ENCODE peak calls at places on chromosomes 12 and 14, in six cellular contexts. V is psoas muscle, N is foreskin keratinocyte, K is BE2C, J is IMR-90, S is gastrocnemius medialis. F is an unnamed sample. For H3K27me3 and H3K4me1, the result is how much of the 10 kb centered on the place peaks cover.

GRCh38 chr14:101224356-101225115 is 321.0 kb upstream of the RTL1 start:
- DNase-seq in S (no peak), V (peak), K (peak), J (no peak), N (no peak), F (no peak)

GRCh38 chr12:9971158-9971557 is at the start of gene CLEC12A:
- DNase-seq in J (no peak), V (no peak), S (no peak), K (no peak), N (no peak), F (no peak)

GRCh38 chr12:12715459-12716150 is 1.6 kb upstream of the CDKN1B start:
- DNase-seq in K (no peak), S (no peak), V (no peak), J (no peak), N (no peak), F (no peak)

GRCh38 chr12:118714051-118714460 is 267.3 kb upstream of the SRRM4 start:
- DNase-seq in S (no peak), V (no peak), J (no peak), N (no peak), K (peak), F (no peak)

GRCh38 chr12:109768901-109769670 is 55.5 kb downstream of the FAM222A start:
- DNase-seq in S (no peak), V (no peak), N (no peak), J (no peak), K (peak), F (no peak)

GRCh38 chr12:103308396-103308795 is 187.4 kb downstream of the C12orf42 start:
- DNase-seq in V (no peak), N (peak), S (no peak), K (no peak), J (no peak), F (no peak)

GRCh38 chr14:51462182-51462581 is 189.5 kb upstream of the FRMD6 start:
- DNase-seq in S (no peak), J (no peak), K (no peak), V (no peak), N (peak), F (no peak)

GRCh38 chr12:8779862-8780261 is 42.6 kb upstream of the A2ML1 start:
- DNase-seq in K (no peak), J (no peak), S (no peak), V (no peak), N (no peak), F (no peak)

GRCh38 chr12:65823481-65824313 is 586 bp upstream of the HMGA2 start:
- DNase-seq in J (peak), N (peak), S (no peak), K (peak), V (no peak), F (no peak)

GRCh38 chr12:66290716-66291200 is 11.5 kb upstream of the HELB start:
- DNase-seq in J (no peak), S (no peak), V (no peak), K (no peak), N (peak), F (no peak)

GRCh38 chr12:75437564-75437963 is 43.0 kb upstream of the GLIPR1 start:
- DNase-seq in S (no peak), K (no peak), V (no peak), J (peak), N (peak), F (no peak)

GRCh38 chr14:85250369-85250768 is 279.6 kb upstream of the FLRT2 start:
- DNase-seq in N (no peak), V (no peak), S (no peak), J (no peak), K (no peak), F (no peak)

GRCh38 chr14:79279645-79280399 is 931.5 kb downstream of the DIO2 start:
- DNase-seq in K (no peak), S (no peak), N (peak), J (peak), V (no peak), F (no peak)

GRCh38 chr14:36738269-36738668 is 76.6 kb downstream of the PAX9 start:
- DNase-seq in V (no peak), S (no peak), K (no peak), N (no peak), J (no peak), F (no peak)

GRCh38 chr12:55970775-55971174 is 3.1 kb upstream of the RAB5B start:
- DNase-seq in N (no peak), J (peak), V (no peak), S (no peak), K (no peak), F (no peak)

GRCh38 chr12:127401536-127401935 is 865.4 kb upstream of the TMEM132C start:
- DNase-seq in S (no peak), N (no peak), V (no peak), K (no peak), J (no peak), F (no peak)

GRCh38 chr14:61653507-61653906 is 41.8 kb upstream of the HIF1A start:
- DNase-seq in V (no peak), N (peak), S (no peak), K (peak), J (peak), F (no peak)

GRCh38 chr12:121108492-121108891 is 24.2 kb upstream of the P2RX7 start:
- DNase-seq in J (no peak), S (no peak), N (no peak), K (no peak), V (no peak), F (no peak)

DNA sequence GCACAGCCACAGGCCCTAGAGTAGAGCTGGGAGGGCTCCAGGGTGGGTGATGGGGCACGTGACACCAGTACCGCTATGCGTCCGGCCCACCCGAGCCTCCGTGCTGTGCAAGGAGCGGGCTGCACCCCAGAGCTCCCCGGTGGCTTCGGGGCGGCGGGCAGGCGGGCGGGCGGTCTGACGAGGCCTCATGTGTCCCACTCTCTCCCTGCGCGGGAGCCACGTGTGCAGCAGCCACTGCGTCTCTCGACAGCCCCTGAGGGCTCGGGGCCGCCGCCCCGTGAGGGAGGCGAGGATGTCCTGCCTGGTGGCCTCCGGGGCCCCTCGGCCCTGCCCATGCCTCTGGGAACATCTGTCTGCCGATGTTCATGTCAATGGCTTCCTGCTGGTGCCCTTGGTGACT is 51.2 kb upstream of the FBRSL1 start:
- DNase-seq in V (no peak), S (no peak), K (no peak), N (no peak), J (no peak), F (no peak)
- H3K27me3 ChIP-seq in V (under half), S (under half), K (under half), N (under half), J (under half), F (under half)

GRCh38 chr14:34354556-34354955 is 107.5 kb downstream of the SPTSSA start:
- DNase-seq in J (no peak), V (no peak), K (peak), S (no peak), N (no peak), F (no peak)
- H3K4me1 ChIP-seq in J (under half), V (under half), K (under half), S (under half), N (under half), F (under half)

DNA sequence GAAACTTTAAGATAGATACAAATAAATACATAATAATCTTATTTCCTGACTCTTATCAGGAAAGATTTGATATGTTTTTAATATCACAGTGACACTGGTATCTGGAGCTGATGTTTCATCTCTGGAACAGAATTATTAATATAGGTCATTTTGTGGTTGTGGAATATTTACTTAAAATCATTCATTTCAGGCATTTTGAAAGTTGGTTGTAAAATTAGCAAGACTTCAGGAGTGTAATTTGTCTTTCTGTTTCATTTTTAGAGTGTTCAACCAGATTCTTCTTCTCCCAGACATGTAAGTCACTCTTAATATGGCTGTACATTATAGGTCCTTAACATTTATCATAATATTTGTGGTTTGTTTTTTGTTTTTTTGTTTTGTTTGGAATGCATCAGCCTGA is 115.7 kb downstream of the PCNX1 start:
- DNase-seq in K (no peak), N (no peak), V (no peak), S (no peak), J (no peak), F (no peak)
- TF ChIP-seq CTCF in K (no peak), N (no peak), V (no peak), S (no peak), J (no peak), F (no peak)

GRCh38 chr12:85280984-85281946 is 1.2 kb downstream of the ALX1 start:
- DNase-seq in J (no peak), K (no peak), N (peak), S (no peak), V (no peak), F (no peak)
- H3K27me3 ChIP-seq in J (under half), K (half or more), N (half or more), S (half or more), V (under half), F (under half)

DNA sequence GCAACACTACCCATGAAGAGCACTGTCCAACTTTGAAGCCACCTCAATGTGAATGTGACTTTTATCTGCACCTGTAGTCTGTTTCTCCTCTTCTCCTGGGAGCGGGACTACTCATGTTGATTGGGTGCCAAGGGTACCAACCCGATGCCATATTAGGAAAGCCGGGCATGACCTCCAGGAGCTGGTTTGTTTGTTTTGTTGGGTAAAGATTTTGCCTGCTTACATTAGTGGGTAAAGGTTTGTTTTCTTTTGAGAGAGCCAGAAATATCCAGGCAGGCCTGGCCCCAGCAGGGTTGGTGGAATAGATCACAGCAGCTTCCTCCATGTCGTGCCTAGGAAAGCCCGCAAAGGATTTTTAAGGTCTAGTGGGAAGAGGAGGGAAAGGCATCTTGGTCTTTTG is 19.7 kb upstream of the ITPK1 start:
- DNase-seq in V (peak), S (no peak), J (no peak), N (no peak), K (no peak), F (no peak)
- H3K4me1 ChIP-seq in V (under half), S (under half), J (under half), N (under half), K (under half), F (under half)

GRCh38 chr12:59780605-59781135 is 184.8 kb downstream of the SLC16A7 start:
- DNase-seq in N (peak), J (peak), S (no peak), V (no peak), K (no peak), F (no peak)
- TF ChIP-seq CTCF in N (peak), J (peak), S (no peak), V (no peak), K (peak), F (peak)

DNA sequence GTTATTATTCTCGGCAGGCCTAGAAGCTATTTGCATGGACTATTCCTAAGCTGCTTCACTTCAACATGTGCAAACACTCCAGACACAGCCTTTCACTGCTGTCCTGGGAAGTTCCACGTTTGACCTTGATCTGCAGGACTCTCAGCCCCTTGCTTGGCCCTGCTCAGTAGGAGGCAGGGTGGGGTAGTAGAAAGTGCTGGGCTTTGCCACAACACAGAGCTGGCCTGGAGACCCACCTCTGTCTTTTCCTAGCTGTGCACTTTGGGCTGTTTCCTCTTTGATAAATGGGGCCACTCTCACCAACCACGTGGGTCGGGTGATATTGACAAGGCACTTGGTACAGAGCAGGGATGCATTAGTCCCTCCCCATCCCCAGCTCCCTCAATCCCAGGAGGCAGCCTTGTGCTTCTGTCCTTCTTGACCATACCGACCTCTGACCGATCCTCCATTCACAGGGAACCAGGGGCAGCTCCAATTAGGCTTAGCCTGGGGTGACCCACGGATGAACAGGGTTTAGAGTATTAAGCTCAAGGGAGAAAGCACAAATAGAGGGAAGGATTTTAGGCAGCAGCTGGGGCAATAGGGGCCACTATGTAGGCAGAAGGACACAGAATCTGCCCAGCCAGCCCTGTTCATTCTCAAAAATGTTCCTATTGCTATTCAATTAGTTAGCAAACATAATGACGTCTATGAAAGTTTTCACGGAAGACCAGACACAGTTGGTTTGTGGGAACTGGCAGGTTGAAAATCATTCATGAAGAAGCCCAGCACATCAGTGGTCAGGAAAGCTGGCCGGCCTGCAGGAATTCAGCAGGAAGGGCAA is 63.3 kb downstream of the SYNE3 start:
- DNase-seq in V (no peak), J (no peak), K (no peak), S (no peak), N (no peak), F (no peak)
- H3K27me3 ChIP-seq in V (under half), J (under half), K (under half), S (under half), N (under half), F (under half)

DNA sequence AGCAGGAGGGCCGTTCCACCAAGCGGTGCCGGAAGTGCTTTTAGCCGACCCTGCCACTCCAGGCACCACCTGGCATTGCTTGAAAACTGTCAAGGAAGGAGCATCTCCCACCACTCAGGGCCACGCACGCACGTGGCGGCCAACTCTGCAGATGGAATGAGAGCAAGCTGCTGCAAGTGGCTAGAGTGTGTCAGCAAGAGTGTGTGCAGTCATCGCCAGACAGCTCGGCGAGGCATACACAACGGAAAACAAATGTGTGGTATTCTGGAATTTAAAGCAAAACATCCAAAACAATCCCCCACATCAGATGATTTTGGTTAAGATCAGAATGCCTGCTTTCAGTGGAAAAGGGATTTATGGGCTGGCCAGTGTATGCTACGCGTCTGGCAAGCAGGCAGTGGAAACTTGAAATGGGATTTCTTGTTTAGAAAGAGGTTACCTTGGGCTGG is 11.2 kb downstream of the CD9 start:
- DNase-seq in V (no peak), K (no peak), S (no peak), J (peak), N (peak), F (no peak)
- H3K4me1 ChIP-seq in V (under half), K (under half), S (under half), J (under half), N (under half), F (half or more)

GRCh38 chr12:100951756-100952155 is 157.2 kb downstream of the ANO4 start:
- DNase-seq in K (no peak), N (no peak), V (no peak), S (no peak), J (no peak), F (no peak)
- TF ChIP-seq CTCF in K (no peak), N (peak), V (no peak), S (no peak), J (no peak), F (no peak)

DNA sequence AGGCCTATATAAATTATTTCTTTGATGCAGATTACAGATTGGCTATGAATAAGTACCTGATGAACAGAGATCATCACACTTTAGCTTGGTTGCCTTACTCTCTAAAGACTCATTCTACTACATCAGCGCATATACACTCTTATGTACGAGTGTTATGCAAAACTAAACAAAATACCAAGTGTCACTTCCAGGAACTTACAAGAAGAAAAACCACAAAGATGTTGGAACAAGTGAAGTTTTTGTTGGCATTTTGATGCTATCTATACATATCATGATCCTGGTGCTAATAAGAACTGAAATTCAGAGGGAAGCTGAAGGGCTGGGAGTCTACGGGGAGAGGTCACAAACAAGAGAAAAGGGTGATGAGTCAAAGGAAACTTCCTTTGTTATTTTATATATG is 47.9 kb upstream of the CERS5 start:
- DNase-seq in K (no peak), N (peak), V (no peak), S (no peak), J (peak), F (no peak)
- H3K27me3 ChIP-seq in K (under half), N (under half), V (under half), S (under half), J (under half), F (under half)